ENCODE peak calls at places on chromosomes 1 and 21, in seven cellular contexts. One of them, this sample, is unnamed. For H3K4me1, the result is how much of the 10 kb centered on the place peaks cover.

GRCh38 chr1:181504294-181505115 is 21.2 kb downstream of the CACNA1E start:
- DNase-seq in neural progenitor cell: peak
- DNase-seq in ovary: no peak
- DNase-seq in uterus: no peak
- DNase-seq in fibroblast of lung: no peak
- DNase-seq in testis: no peak
- DNase-seq in colonic mucosa: no peak
- DNase-seq in this sample: no peak

GRCh38 chr1:100400332-100400933 is 48.1 kb downstream of the CDC14A start:
- DNase-seq in neural progenitor cell: peak
- DNase-seq in ovary: no peak
- DNase-seq in uterus: no peak
- DNase-seq in fibroblast of lung: no peak
- DNase-seq in testis: peak
- DNase-seq in colonic mucosa: peak
- DNase-seq in this sample: no peak

GRCh38 chr1:15296602-15297321 is 49.7 kb downstream of the FHAD1 start:
- DNase-seq in neural progenitor cell: no peak
- DNase-seq in ovary: no peak
- DNase-seq in uterus: no peak
- DNase-seq in fibroblast of lung: no peak
- DNase-seq in testis: no peak
- DNase-seq in colonic mucosa: no peak
- DNase-seq in this sample: no peak

GRCh38 chr1:247401310-247402098 is 14.5 kb upstream of the NLRP3 start:
- DNase-seq in neural progenitor cell: no peak
- DNase-seq in ovary: no peak
- DNase-seq in uterus: no peak
- DNase-seq in fibroblast of lung: no peak
- DNase-seq in testis: no peak
- DNase-seq in colonic mucosa: peak
- DNase-seq in this sample: no peak

GRCh38 chr1:35449334-35450008 is 107.7 kb downstream of the KIAA0319L start:
- DNase-seq in neural progenitor cell: no peak
- DNase-seq in ovary: no peak
- DNase-seq in uterus: no peak
- DNase-seq in fibroblast of lung: peak
- DNase-seq in testis: no peak
- DNase-seq in colonic mucosa: no peak
- DNase-seq in this sample: no peak

GRCh38 chr1:42737257-42737656 is 2.8 kb downstream of the CLDN19 start:
- DNase-seq in neural progenitor cell: no peak
- DNase-seq in ovary: no peak
- DNase-seq in uterus: no peak
- DNase-seq in fibroblast of lung: no peak
- DNase-seq in testis: no peak
- DNase-seq in colonic mucosa: peak
- DNase-seq in this sample: no peak

GRCh38 chr1:21663951-21664805 is 5.0 kb downstream of the RAP1GAP start:
- DNase-seq in neural progenitor cell: peak
- DNase-seq in ovary: no peak
- DNase-seq in uterus: peak
- DNase-seq in fibroblast of lung: no peak
- DNase-seq in testis: no peak
- DNase-seq in colonic mucosa: no peak
- DNase-seq in this sample: no peak

GRCh38 chr21:16588433-16588860 is 858.7 kb downstream of the USP25 start:
- DNase-seq in neural progenitor cell: peak
- DNase-seq in ovary: peak
- DNase-seq in uterus: peak
- DNase-seq in fibroblast of lung: peak
- DNase-seq in testis: peak
- DNase-seq in colonic mucosa: peak
- DNase-seq in this sample: peak

GRCh38 chr1:41313661-41314131 is 47.5 kb upstream of the FOXO6 start:
- DNase-seq in neural progenitor cell: peak
- DNase-seq in ovary: no peak
- DNase-seq in uterus: no peak
- DNase-seq in fibroblast of lung: peak
- DNase-seq in testis: peak
- DNase-seq in colonic mucosa: no peak
- DNase-seq in this sample: no peak

GRCh38 chr1:183310753-183311465 is 107.3 kb downstream of the NMNAT2 start:
- DNase-seq in neural progenitor cell: no peak
- DNase-seq in ovary: no peak
- DNase-seq in uterus: no peak
- DNase-seq in fibroblast of lung: no peak
- DNase-seq in testis: no peak
- DNase-seq in colonic mucosa: no peak
- DNase-seq in this sample: no peak

GRCh38 chr1:37793773-37794371 is at the start of gene MANEAL:
- DNase-seq in neural progenitor cell: peak
- DNase-seq in ovary: no peak
- DNase-seq in uterus: no peak
- DNase-seq in fibroblast of lung: peak
- DNase-seq in testis: peak
- DNase-seq in colonic mucosa: peak
- DNase-seq in this sample: no peak

GRCh38 chr1:58304584-58304983 is 241.9 kb downstream of the OMA1 start:
- DNase-seq in neural progenitor cell: no peak
- DNase-seq in ovary: no peak
- DNase-seq in uterus: no peak
- DNase-seq in fibroblast of lung: no peak
- DNase-seq in testis: no peak
- DNase-seq in colonic mucosa: no peak
- DNase-seq in this sample: no peak

GRCh38 chr1:229229137-229229720 is 41.7 kb upstream of the RAB4A start:
- DNase-seq in neural progenitor cell: peak
- DNase-seq in ovary: no peak
- DNase-seq in uterus: no peak
- DNase-seq in fibroblast of lung: no peak
- DNase-seq in testis: no peak
- DNase-seq in colonic mucosa: no peak
- DNase-seq in this sample: no peak

DNA sequence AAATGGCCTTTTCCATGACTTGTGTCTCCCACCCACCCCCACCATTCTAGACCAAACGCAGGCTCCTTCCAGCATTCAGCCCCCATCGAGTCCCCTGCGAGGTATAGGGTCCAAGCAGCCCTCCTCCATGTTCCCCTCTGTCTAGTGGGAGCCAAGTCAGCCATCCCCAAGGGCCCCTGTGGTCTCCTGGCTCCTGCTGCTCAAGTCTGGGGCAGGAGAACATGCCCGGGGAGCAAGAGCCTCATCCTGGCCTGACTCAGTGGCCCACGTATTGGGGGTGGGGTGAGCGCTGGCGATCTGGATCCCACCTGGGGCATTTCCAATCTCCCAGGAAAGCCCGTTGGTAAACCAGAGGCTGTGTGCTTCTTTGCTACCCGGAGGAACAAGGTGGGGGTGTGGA is 4.1 kb upstream of the PRDM16 start:
- DNase-seq in neural progenitor cell: no peak
- DNase-seq in ovary: no peak
- DNase-seq in uterus: no peak
- DNase-seq in fibroblast of lung: no peak
- DNase-seq in testis: no peak
- DNase-seq in colonic mucosa: no peak
- DNase-seq in this sample: peak
- H3K4me1 ChIP-seq in neural progenitor cell: under half
- H3K4me1 ChIP-seq in ovary: under half
- H3K4me1 ChIP-seq in uterus: under half
- H3K4me1 ChIP-seq in fibroblast of lung: under half
- H3K4me1 ChIP-seq in testis: under half
- H3K4me1 ChIP-seq in colonic mucosa: under half
- H3K4me1 ChIP-seq in this sample: under half

GRCh38 chr1:19644761-19645543 is 841 bp downstream of the NBL1 start:
- DNase-seq in neural progenitor cell: peak
- DNase-seq in ovary: peak
- DNase-seq in uterus: no peak
- DNase-seq in fibroblast of lung: no peak
- DNase-seq in testis: no peak
- DNase-seq in colonic mucosa: peak
- DNase-seq in this sample: no peak
- H3K4me1 ChIP-seq in neural progenitor cell: under half
- H3K4me1 ChIP-seq in ovary: under half
- H3K4me1 ChIP-seq in uterus: under half
- H3K4me1 ChIP-seq in fibroblast of lung: under half
- H3K4me1 ChIP-seq in testis: under half
- H3K4me1 ChIP-seq in colonic mucosa: under half
- H3K4me1 ChIP-seq in this sample: under half

GRCh38 chr1:94642617-94643315 is 101.2 kb upstream of the F3 start:
- DNase-seq in neural progenitor cell: no peak
- DNase-seq in ovary: no peak
- DNase-seq in uterus: no peak
- DNase-seq in fibroblast of lung: no peak
- DNase-seq in testis: no peak
- DNase-seq in colonic mucosa: no peak
- DNase-seq in this sample: no peak
- H3K4me1 ChIP-seq in neural progenitor cell: under half
- H3K4me1 ChIP-seq in ovary: under half
- H3K4me1 ChIP-seq in uterus: under half
- H3K4me1 ChIP-seq in fibroblast of lung: under half
- H3K4me1 ChIP-seq in testis: under half
- H3K4me1 ChIP-seq in colonic mucosa: under half
- H3K4me1 ChIP-seq in this sample: under half

GRCh38 chr1:207751790-207752455 is at the start of gene CD46:
- DNase-seq in neural progenitor cell: peak
- DNase-seq in ovary: peak
- DNase-seq in uterus: peak
- DNase-seq in fibroblast of lung: peak
- DNase-seq in testis: peak
- DNase-seq in colonic mucosa: peak
- DNase-seq in this sample: peak
- H3K4me1 ChIP-seq in neural progenitor cell: under half
- H3K4me1 ChIP-seq in ovary: under half
- H3K4me1 ChIP-seq in uterus: under half
- H3K4me1 ChIP-seq in fibroblast of lung: under half
- H3K4me1 ChIP-seq in testis: under half
- H3K4me1 ChIP-seq in colonic mucosa: under half
- H3K4me1 ChIP-seq in this sample: under half

DNA sequence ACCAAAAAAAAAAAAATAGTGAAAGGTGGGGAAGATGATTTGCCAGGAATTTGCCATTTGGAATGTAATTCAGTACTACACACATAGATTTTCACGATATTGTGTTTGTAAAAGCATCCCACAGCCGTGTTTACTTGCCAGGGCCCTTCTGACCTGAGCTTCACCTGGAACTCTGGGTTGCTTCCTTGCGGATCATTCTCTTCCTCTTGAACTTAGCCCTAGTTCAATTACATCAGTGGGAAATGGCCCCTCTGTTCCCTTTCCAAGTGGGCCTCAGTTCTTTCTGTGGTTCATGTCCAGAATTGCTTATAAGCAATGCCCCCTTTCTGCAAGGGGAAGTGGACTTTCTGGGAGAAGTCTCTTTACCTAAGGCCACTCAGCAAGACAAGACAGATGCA is 41.0 kb downstream of the ABCA4 start:
- DNase-seq in neural progenitor cell: no peak
- DNase-seq in ovary: no peak
- DNase-seq in uterus: no peak
- DNase-seq in fibroblast of lung: no peak
- DNase-seq in testis: no peak
- DNase-seq in colonic mucosa: no peak
- DNase-seq in this sample: no peak
- H3K4me1 ChIP-seq in neural progenitor cell: half or more
- H3K4me1 ChIP-seq in ovary: under half
- H3K4me1 ChIP-seq in uterus: under half
- H3K4me1 ChIP-seq in fibroblast of lung: under half
- H3K4me1 ChIP-seq in testis: under half
- H3K4me1 ChIP-seq in colonic mucosa: under half
- H3K4me1 ChIP-seq in this sample: under half

GRCh38 chr1:228085287-228085926 is 2.9 kb downstream of the ARF1 start:
- DNase-seq in neural progenitor cell: peak
- DNase-seq in ovary: no peak
- DNase-seq in uterus: no peak
- DNase-seq in fibroblast of lung: peak
- DNase-seq in testis: no peak
- DNase-seq in colonic mucosa: peak
- DNase-seq in this sample: no peak
- H3K4me1 ChIP-seq in neural progenitor cell: under half
- H3K4me1 ChIP-seq in ovary: under half
- H3K4me1 ChIP-seq in uterus: under half
- H3K4me1 ChIP-seq in fibroblast of lung: under half
- H3K4me1 ChIP-seq in testis: half or more
- H3K4me1 ChIP-seq in colonic mucosa: half or more
- H3K4me1 ChIP-seq in this sample: under half

DNA sequence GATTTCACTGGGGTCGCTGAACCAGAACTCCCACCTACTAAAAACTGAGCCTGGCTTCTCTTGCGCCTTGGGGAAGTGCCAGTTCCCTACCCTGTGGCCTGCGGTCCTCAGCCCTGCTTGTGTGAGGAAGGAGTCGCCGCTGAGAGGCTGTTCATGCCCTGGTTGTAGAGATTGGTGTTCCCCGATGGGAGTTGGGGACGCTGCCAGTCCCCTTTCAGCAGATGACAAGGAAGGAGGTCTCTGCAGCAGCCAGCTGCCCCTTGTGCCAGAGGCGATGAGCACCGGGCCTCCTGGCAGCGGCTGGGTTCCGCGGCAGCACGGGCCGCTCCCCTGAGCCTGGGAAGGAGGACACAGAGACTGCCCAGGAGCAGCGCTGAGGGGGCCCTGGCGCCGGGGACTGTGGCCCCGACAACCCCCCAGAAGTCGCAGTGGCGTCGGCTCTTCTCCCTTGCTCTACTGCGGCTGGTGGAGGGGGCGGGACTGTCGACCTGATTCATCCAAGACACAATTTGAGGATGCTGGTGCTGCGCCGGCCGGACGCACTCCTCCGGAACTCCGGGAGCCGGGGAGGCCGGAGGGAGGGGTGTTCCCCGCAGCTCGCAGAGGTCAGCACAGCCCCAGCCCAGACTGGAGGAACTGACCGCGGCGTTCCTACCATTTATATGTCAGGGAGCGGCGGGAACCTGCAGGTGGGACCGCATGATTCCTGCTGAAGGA is 12.0 kb upstream of the ADORA3 start:
- DNase-seq in neural progenitor cell: no peak
- DNase-seq in ovary: peak
- DNase-seq in uterus: peak
- DNase-seq in fibroblast of lung: peak
- DNase-seq in testis: no peak
- DNase-seq in colonic mucosa: no peak
- DNase-seq in this sample: no peak
- H3K4me1 ChIP-seq in neural progenitor cell: under half
- H3K4me1 ChIP-seq in ovary: under half
- H3K4me1 ChIP-seq in uterus: under half
- H3K4me1 ChIP-seq in fibroblast of lung: under half
- H3K4me1 ChIP-seq in testis: under half
- H3K4me1 ChIP-seq in colonic mucosa: under half
- H3K4me1 ChIP-seq in this sample: under half

GRCh38 chr1:61173118-61173517 is 90.8 kb downstream of the NFIA start:
- DNase-seq in neural progenitor cell: no peak
- DNase-seq in ovary: no peak
- DNase-seq in uterus: no peak
- DNase-seq in fibroblast of lung: no peak
- DNase-seq in testis: peak
- DNase-seq in colonic mucosa: no peak
- DNase-seq in this sample: no peak
- H3K4me1 ChIP-seq in neural progenitor cell: under half
- H3K4me1 ChIP-seq in ovary: under half
- H3K4me1 ChIP-seq in uterus: under half
- H3K4me1 ChIP-seq in fibroblast of lung: under half
- H3K4me1 ChIP-seq in testis: under half
- H3K4me1 ChIP-seq in colonic mucosa: under half
- H3K4me1 ChIP-seq in this sample: under half